ENCODE peak calls at places on chromosomes 6 and 20, in ten cellular contexts. J is neuronal stem cell, W is fibroblast of lung, Q is PC-3, N is neural progenitor cell, E is keratinocyte, L is K562, I is endothelial cell of umbilical vein, A is GM23248, M is OCI-LY7. P is an unnamed sample.

GRCh38 chr6:169859401-169859977 is 108.1 kb downstream of the ERMARD start:
- DNase-seq in W (no peak), I (no peak), A (no peak), M (no peak), J (no peak), L (no peak), Q (no peak), N (no peak), E (no peak), P (no peak)

GRCh38 chr20:25284131-25284601 is 36.3 kb downstream of the PYGB start:
- DNase-seq in E (no peak), I (no peak), Q (no peak), M (no peak), J (no peak), W (no peak), N (no peak), L (no peak), A (no peak), P (no peak)

GRCh38 chr20:30816182-30816645 is 441.2 kb upstream of the DEFB115 start:
- DNase-seq in I (no peak), W (no peak), A (peak; percentile 76), J (no peak), L (peak; percentile 74), E (no peak), Q (no peak), M (no peak), N (no peak), P (no peak)

GRCh38 chr20:11103866-11104265 is 430.1 kb upstream of the JAG1 start:
- DNase-seq in J (no peak), W (peak; percentile 72), I (no peak), A (no peak), E (no peak), Q (no peak), N (no peak), L (no peak), M (no peak), P (no peak)

GRCh38 chr6:3788408-3789017 is 37.0 kb upstream of the PXDC1 start:
- DNase-seq in J (no peak), I (no peak), A (no peak), E (no peak), N (no peak), W (peak; percentile 35), L (no peak), M (no peak), Q (no peak), P (no peak)

GRCh38 chr6:75203721-75204120 is 2.1 kb downstream of the COL12A1 start:
- DNase-seq in N (no peak), I (no peak), A (peak; percentile 69), Q (peak; percentile 18), L (no peak), E (no peak), M (no peak), W (peak; percentile 56), J (no peak), P (no peak)

GRCh38 chr20:54294094-54294493 is 86.2 kb downstream of the PFDN4 start:
- DNase-seq in W (no peak), A (no peak), M (no peak), L (no peak), N (no peak), Q (no peak), J (no peak), E (no peak), I (no peak), P (no peak)

GRCh38 chr6:28944412-28945006 is 20.7 kb upstream of the TRIM27 start:
- DNase-seq in W (peak; percentile 66), L (peak; percentile 91), M (peak; percentile 82), J (peak; percentile 86), N (peak; percentile 79), I (peak; percentile 89), A (peak; percentile 80), Q (peak; percentile 89), E (no peak), P (peak; percentile 32)

GRCh38 chr6:169038691-169039090 is 215.0 kb downstream of the THBS2 start:
- DNase-seq in N (no peak), J (no peak), I (no peak), M (no peak), Q (no peak), A (no peak), L (no peak), E (no peak), W (peak; percentile 76), P (no peak)

GRCh38 chr20:42734660-42735368 is 454.9 kb downstream of the PTPRT start:
- DNase-seq in J (no peak), L (no peak), N (no peak), Q (no peak), M (no peak), E (no peak), A (no peak), I (no peak), W (no peak), P (no peak)

GRCh38 chr20:53421343-53421742 is 172.3 kb downstream of the ZNF217 start:
- DNase-seq in L (no peak), M (no peak), A (no peak), I (no peak), N (no peak), W (no peak), Q (no peak), E (no peak), J (no peak), P (no peak)

GRCh38 chr20:41150664-41151063 is 13.3 kb downstream of the PLCG1 start:
- DNase-seq in Q (no peak), I (peak; percentile 96), J (no peak), M (no peak), N (no peak), A (peak; percentile 29), E (no peak), W (no peak), L (peak; percentile 65), P (no peak)

GRCh38 chr6:35489995-35490791 is 6.7 kb downstream of the TEAD3 start:
- DNase-seq in W (peak; percentile 88), L (peak; percentile 85), Q (no peak), M (no peak), J (peak; percentile 76), E (no peak), A (peak; percentile 75), I (no peak), N (peak; percentile 91), P (peak; percentile 34)

GRCh38 chr6:11202513-11203305 is 29.8 kb downstream of the NEDD9 start:
- DNase-seq in E (no peak), J (peak; percentile 37), A (no peak), I (peak; percentile 76), M (no peak), L (no peak), Q (no peak), W (no peak), N (peak; percentile 70), P (no peak)

GRCh38 chr20:39360029-39360620 is 398.0 kb downstream of the DHX35 start:
- DNase-seq in E (no peak), M (no peak), I (no peak), Q (no peak), N (no peak), W (no peak), L (no peak), A (no peak), J (no peak), P (no peak)

GRCh38 chr20:39356913-39357312 is 394.8 kb downstream of the DHX35 start:
- DNase-seq in W (no peak), Q (no peak), E (no peak), I (no peak), N (no peak), M (no peak), J (no peak), A (peak; percentile 7), L (no peak), P (no peak)

DNA sequence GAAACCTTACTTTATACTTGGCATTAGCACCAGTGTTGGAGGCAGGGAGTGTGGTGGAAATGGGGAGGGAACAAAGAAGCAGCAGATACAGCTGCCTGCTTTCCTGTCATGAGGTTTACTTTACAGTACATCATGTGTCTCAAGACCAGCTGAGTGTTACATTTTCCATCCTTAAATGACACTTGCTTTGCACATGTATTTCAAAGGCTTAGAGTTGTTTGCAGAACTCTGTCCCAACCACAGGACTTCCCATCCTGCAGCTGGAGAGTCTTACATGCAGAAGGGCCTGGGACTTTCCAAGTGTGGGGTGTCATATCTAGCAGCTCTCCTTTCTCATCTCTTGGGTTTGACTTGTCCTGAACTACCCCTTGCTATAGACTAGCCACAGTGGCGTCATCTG is 395.9 kb downstream of the DHX35 start:
- DNase-seq in E (no peak), J (no peak), L (no peak), A (no peak), M (no peak), N (no peak), W (no peak), I (no peak), Q (no peak), P (peak; percentile 42)
- H2AFZ ChIP-seq in E (no peak overlapping the region), J (no peak overlapping the region), L (no peak overlapping the region), A (no peak overlapping the region), M (no peak overlapping the region), N (no peak overlapping the region), W (no peak overlapping the region), I (no peak overlapping the region), Q (no peak overlapping the region), P (peak overlapping the region; percentile 9)

DNA sequence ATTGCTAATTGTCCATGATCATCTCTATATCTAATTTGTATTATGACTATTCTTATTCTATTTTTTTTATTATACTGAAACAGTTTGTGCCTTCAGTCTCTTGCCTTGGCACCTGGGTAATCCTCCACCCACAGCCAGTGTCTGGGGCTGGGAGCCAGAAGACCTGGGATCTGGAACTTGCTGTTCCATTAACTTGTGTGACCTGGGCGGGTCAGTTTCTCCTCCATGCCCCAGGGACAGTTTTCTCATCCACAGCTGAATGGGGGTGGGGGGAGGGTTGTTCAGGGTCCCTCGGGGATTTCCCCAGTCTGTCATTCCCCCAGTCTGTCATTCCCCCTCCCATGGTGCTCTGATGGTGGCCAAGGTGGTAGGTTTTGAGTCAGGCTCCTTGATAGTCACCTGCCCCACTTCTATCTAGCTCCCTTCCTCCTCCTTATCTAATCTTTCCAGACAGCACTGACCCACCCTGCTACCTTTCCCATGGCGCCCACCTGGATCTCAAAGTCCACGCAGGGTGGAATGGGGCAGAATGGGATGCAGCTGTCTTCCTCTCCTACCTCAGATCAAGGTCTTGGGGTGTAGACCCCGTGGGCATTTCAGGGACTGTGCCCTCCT is 11.0 kb downstream of the ITPR3 start:
- DNase-seq in I (no peak), L (no peak), N (no peak), E (no peak), W (no peak), J (no peak), Q (no peak), A (no peak), M (no peak), P (no peak)
- H2AFZ ChIP-seq in I (no peak overlapping the region), L (no peak overlapping the region), N (no peak overlapping the region), E (no peak overlapping the region), W (no peak overlapping the region), J (no peak overlapping the region), Q (no peak overlapping the region), A (no peak overlapping the region), M (no peak overlapping the region), P (no peak overlapping the region)

DNA sequence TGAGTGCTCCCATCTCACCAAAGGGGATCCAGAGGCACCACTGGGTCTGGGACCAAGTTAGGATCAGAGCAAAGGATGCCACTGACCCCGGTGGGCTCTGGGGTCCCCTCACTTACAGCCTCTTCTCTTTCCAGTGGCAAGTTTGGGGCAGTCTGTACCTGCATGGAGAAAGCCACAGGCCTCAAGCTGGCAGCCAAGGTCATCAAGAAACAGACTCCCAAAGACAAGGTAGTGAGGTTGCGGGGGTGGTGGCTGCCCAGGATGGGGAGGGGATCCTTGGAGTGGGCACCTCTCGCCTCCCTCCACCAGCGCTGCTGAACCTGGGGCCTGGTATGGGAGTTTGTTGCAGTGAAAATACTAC is 4.9 kb downstream of the MYLK2 start:
- DNase-seq in A (no peak), M (no peak), J (no peak), N (no peak), I (no peak), W (no peak), E (no peak), L (no peak), Q (no peak), P (no peak)
- H2AFZ ChIP-seq in A (no peak overlapping the region), M (no peak overlapping the region), J (peak overlapping the region; percentile 85), N (no peak overlapping the region), I (no peak overlapping the region), W (no peak overlapping the region), E (no peak overlapping the region), L (no peak overlapping the region), Q (no peak overlapping the region), P (no peak overlapping the region)

GRCh38 chr20:3819413-3820047 is 817 bp upstream of the AP5S1 start:
- DNase-seq in M (peak; percentile 47), N (no peak), Q (no peak), E (no peak), L (no peak), A (no peak), I (no peak), J (no peak), W (no peak), P (no peak)
- H2AFZ ChIP-seq in M (peak overlapping the region; percentile 94), N (peak overlapping the region; percentile 90), Q (peak overlapping the region; percentile 85), E (peak overlapping the region; percentile 68), L (peak overlapping the region; percentile 69), A (peak overlapping the region; percentile 82), I (peak overlapping the region; percentile 29), J (peak overlapping the region; percentile 100), W (no peak overlapping the region), P (peak overlapping the region; percentile 89)